ENCODE peak calls at places on chromosomes 4 and X, in ten cellular contexts. I is PC-3, T is fibroblast of lung, V is lower lobe of right lung, L is IMR-90, W is tibial artery, Y is endodermal cell, C is gastrocnemius medialis, U is pancreas, K is tibial nerve. M is an unnamed sample.

GRCh38 chrX:73943572-73943899 is 360.4 kb upstream of the ZCCHC13 start:
- DNase-seq in W (no peak), Y (no peak), V (no peak), U (no peak), L (no peak), K (no peak), I (no peak), C (no peak), T (no peak), M (no peak)

GRCh38 chrX:104742345-104742744 is 176.3 kb downstream of the IL1RAPL2 start:
- DNase-seq in C (no peak), Y (no peak), T (peak), V (no peak), K (no peak), I (peak), U (no peak), L (no peak), W (no peak), M (no peak)

GRCh38 chr4:120922390-120923200 is at the start of gene PRDM5:
- DNase-seq in K (peak), U (peak), Y (peak), W (peak), C (no peak), I (peak), T (peak), V (peak), L (peak), M (no peak)

GRCh38 chr4:84792366-84793301 is 173.9 kb downstream of the WDFY3 start:
- DNase-seq in T (no peak), Y (no peak), L (peak), I (no peak), V (no peak), K (no peak), U (no peak), C (no peak), W (no peak), M (no peak)

GRCh38 chr4:153788419-153789276 is at the start of gene SFRP2:
- DNase-seq in L (no peak), U (peak), V (peak), C (no peak), T (no peak), I (no peak), K (peak), W (peak), Y (peak), M (no peak)

GRCh38 chrX:39688576-39689373 is 409.0 kb downstream of the BCOR start:
- DNase-seq in W (peak), T (peak), L (peak), C (no peak), Y (peak), I (peak), U (peak), V (peak), K (peak), M (peak)

GRCh38 chr4:100146756-100147155 is 43.5 kb downstream of the DDIT4L start:
- DNase-seq in T (no peak), W (no peak), I (no peak), Y (no peak), K (no peak), C (no peak), L (peak), V (no peak), U (no peak), M (no peak)

GRCh38 chr4:3672465-3672831 is 93.7 kb upstream of the ADRA2C start:
- DNase-seq in C (no peak), L (no peak), W (no peak), U (no peak), I (no peak), Y (no peak), V (peak), T (no peak), K (no peak), M (no peak)

GRCh38 chrX:134628663-134629062 is 29.6 kb downstream of the PLAC1 start:
- DNase-seq in Y (no peak), L (no peak), U (no peak), V (no peak), I (no peak), K (no peak), T (no peak), W (no peak), C (no peak), M (no peak)

GRCh38 chrX:147838465-147839131 is 73.1 kb upstream of the FMR1 start:
- DNase-seq in Y (no peak), I (no peak), K (no peak), L (no peak), U (no peak), W (no peak), C (no peak), T (no peak), V (no peak), M (no peak)

GRCh38 chr4:91298156-91298700 is 1005.5 kb upstream of the GRID2 start:
- DNase-seq in V (no peak), K (no peak), Y (no peak), U (no peak), C (no peak), L (no peak), T (no peak), I (no peak), W (no peak), M (no peak)

GRCh38 chr4:138946306-138946705 is 69.3 kb upstream of the NOCT start:
- DNase-seq in V (no peak), L (no peak), Y (no peak), U (no peak), I (no peak), K (no peak), W (no peak), C (no peak), T (no peak), M (no peak)

GRCh38 chr4:63105839-63106238 is 1303.4 kb downstream of the TECRL start:
- DNase-seq in I (no peak), V (no peak), K (no peak), C (no peak), L (no peak), W (no peak), Y (peak), T (no peak), U (no peak), M (no peak)

GRCh38 chr4:123488916-123489315 is 92.3 kb downstream of the SPRY1 start:
- DNase-seq in T (peak), W (no peak), L (peak), K (no peak), I (peak), C (no peak), Y (no peak), V (no peak), U (no peak), M (no peak)

GRCh38 chr4:23881674-23882337 is 8.0 kb downstream of the PPARGC1A start:
- DNase-seq in U (no peak), Y (no peak), T (no peak), W (no peak), V (no peak), C (no peak), I (no peak), K (no peak), L (no peak), M (no peak)

GRCh38 chr4:128228021-128228571 is 59.5 kb downstream of the PGRMC2 start:
- DNase-seq in U (no peak), T (peak), L (no peak), W (no peak), I (peak), V (no peak), C (no peak), Y (no peak), K (no peak), M (no peak)

GRCh38 chrX:136950206-136950605 is 69.7 kb upstream of the RBMX start:
- DNase-seq in T (no peak), K (no peak), L (no peak), V (no peak), W (no peak), Y (no peak), C (no peak), U (no peak), I (no peak), M (no peak)

GRCh38 chr4:84800256-84800655 is 166.2 kb downstream of the WDFY3 start:
- DNase-seq in K (no peak), C (no peak), V (no peak), U (no peak), I (peak), L (peak), T (peak), W (no peak), Y (no peak), M (no peak)

GRCh38 chrX:44770111-44770510 is 73.7 kb upstream of the DUSP21 start:
- DNase-seq in Y (no peak), T (no peak), U (no peak), L (no peak), W (no peak), K (no peak), I (no peak), V (no peak), C (no peak), M (no peak)

GRCh38 chr4:140633154-140633553 is 64.4 kb upstream of the UCP1 start:
- DNase-seq in T (no peak), W (no peak), L (no peak), U (no peak), V (no peak), C (no peak), I (no peak), K (no peak), Y (no peak), M (no peak)

GRCh38 chr4:159983080-159983479 is 880.2 kb downstream of the RAPGEF2 start:
- DNase-seq in W (no peak), T (peak), U (no peak), I (no peak), K (no peak), L (no peak), V (no peak), C (no peak), Y (no peak), M (no peak)

GRCh38 chrX:119497185-119497584 is 28.9 kb downstream of the SLC25A5 start:
- DNase-seq in W (no peak), C (no peak), V (no peak), I (no peak), L (no peak), Y (no peak), T (no peak), U (no peak), K (no peak), M (no peak)

GRCh38 chrX:130094712-130095111 is 15.6 kb downstream of the ELF4 start:
- DNase-seq in U (no peak), T (no peak), L (no peak), W (no peak), V (no peak), C (no peak), Y (no peak), I (no peak), K (no peak), M (no peak)

GRCh38 chr4:77084019-77084604 is 8.3 kb upstream of the CCNI start:
- DNase-seq in V (no peak), C (no peak), L (no peak), Y (no peak), K (no peak), I (no peak), U (no peak), W (no peak), T (no peak), M (no peak)

GRCh38 chr4:107688421-107688820 is 31.6 kb downstream of the PAPSS1 start:
- DNase-seq in L (no peak), Y (no peak), K (no peak), U (no peak), V (no peak), I (no peak), T (no peak), W (no peak), C (no peak), M (no peak)

GRCh38 chrX:123626962-123627361 is 105.9 kb downstream of the THOC2 start:
- DNase-seq in U (no peak), Y (no peak), I (peak), T (peak), W (no peak), L (peak), V (no peak), K (no peak), C (no peak), M (no peak)

GRCh38 chr4:122099896-122100295 is 52.2 kb upstream of the BLTP1 start:
- DNase-seq in W (no peak), T (peak), I (peak), L (peak), V (no peak), U (no peak), C (no peak), Y (no peak), K (no peak), M (no peak)

GRCh38 chr4:143352052-143352451 is 15.4 kb downstream of the GAB1 start:
- DNase-seq in C (no peak), W (no peak), K (no peak), Y (no peak), U (no peak), L (no peak), I (peak), V (no peak), T (peak), M (no peak)

GRCh38 chr4:107854326-107855030 is 29.7 kb downstream of the SGMS2 start:
- DNase-seq in I (peak), L (peak), T (peak), K (no peak), V (no peak), Y (no peak), W (no peak), U (no peak), C (no peak), M (no peak)

GRCh38 chrX:154735695-154736393 is 15.0 kb downstream of the GAB3 start:
- DNase-seq in V (peak), Y (no peak), W (peak), T (peak), K (no peak), I (peak), C (no peak), U (no peak), L (peak), M (no peak)

GRCh38 chr4:151484396-151485102 is 75.6 kb downstream of the FHIP1A start:
- DNase-seq in L (peak), I (peak), U (no peak), C (no peak), W (no peak), T (peak), V (no peak), K (no peak), Y (peak), M (no peak)

GRCh38 chr4:4631150-4631549 is 89.3 kb upstream of the STX18 start:
- DNase-seq in L (no peak), C (no peak), Y (no peak), T (no peak), U (no peak), I (no peak), V (no peak), K (no peak), W (no peak), M (no peak)

GRCh38 chrX:132810488-132810887 is 147.9 kb downstream of the HS6ST2 start:
- DNase-seq in L (no peak), T (no peak), V (no peak), U (no peak), K (no peak), W (no peak), C (no peak), Y (no peak), I (no peak), M (no peak)

GRCh38 chrX:153925387-153925738 is 701 bp downstream of the ARHGAP4 start:
- DNase-seq in L (no peak), C (no peak), K (no peak), I (no peak), V (no peak), U (no peak), Y (no peak), W (no peak), T (no peak), M (no peak)

GRCh38 chr4:146317783-146318182 is 103.4 kb downstream of the REELD1 start:
- DNase-seq in W (no peak), Y (no peak), T (no peak), V (no peak), I (no peak), K (no peak), C (no peak), U (no peak), L (no peak), M (no peak)

GRCh38 chr4:128315756-128316520 is 28.3 kb upstream of the PGRMC2 start:
- DNase-seq in C (no peak), U (no peak), K (no peak), L (no peak), V (no peak), T (no peak), W (no peak), I (no peak), Y (no peak), M (no peak)

DNA sequence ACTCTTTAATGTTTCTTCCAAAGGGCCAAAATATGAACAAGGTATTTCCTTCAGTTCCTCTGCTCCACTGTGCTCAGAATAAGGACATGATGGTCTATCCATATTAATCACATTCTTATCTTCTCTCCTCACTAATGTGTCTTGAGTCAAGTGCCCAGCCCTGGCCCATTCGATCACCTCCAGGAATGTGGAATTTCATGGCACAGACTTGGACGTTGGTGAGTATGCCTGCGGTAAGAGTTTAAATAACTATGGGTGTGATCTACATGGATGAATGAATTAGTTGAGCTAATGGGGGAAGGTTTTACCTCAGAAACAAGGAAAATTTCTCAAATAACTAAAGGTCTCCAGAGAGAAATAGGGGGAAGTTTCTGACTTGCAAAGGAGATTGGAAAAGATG is 174.0 kb downstream of the NPFFR2 start:
- DNase-seq in K (no peak), Y (no peak), I (peak), U (no peak), T (peak), V (no peak), L (no peak), C (no peak), W (no peak), M (no peak)
- H3K27ac ChIP-seq in K (no peak), Y (no peak), I (no peak), U (no peak), T (no peak), V (no peak), L (no peak), C (no peak), W (no peak), M (no peak)

GRCh38 chrX:10926906-10927305 is 184.2 kb upstream of the HCCS start:
- DNase-seq in K (no peak), I (no peak), W (no peak), T (peak), Y (no peak), V (no peak), U (no peak), L (peak), C (no peak), M (no peak)

GRCh38 chrX:10922841-10923240 is 188.3 kb upstream of the HCCS start:
- DNase-seq in W (no peak), V (no peak), Y (no peak), U (no peak), K (no peak), C (no peak), I (no peak), T (no peak), L (no peak), M (no peak)

GRCh38 chrX:10926404-10926803 is 184.7 kb upstream of the HCCS start:
- DNase-seq in C (no peak), I (no peak), V (no peak), U (no peak), Y (no peak), W (no peak), K (no peak), L (no peak), T (no peak), M (no peak)

GRCh38 chrX:10922158-10922557 is 189.0 kb upstream of the HCCS start:
- DNase-seq in C (no peak), Y (no peak), K (no peak), V (no peak), L (peak), I (peak), T (peak), W (no peak), U (no peak), M (no peak)
- H3K27ac ChIP-seq in C (no peak), Y (no peak), K (no peak), V (no peak), L (no peak), I (no peak), T (no peak), W (no peak), U (no peak), M (no peak)

DNA sequence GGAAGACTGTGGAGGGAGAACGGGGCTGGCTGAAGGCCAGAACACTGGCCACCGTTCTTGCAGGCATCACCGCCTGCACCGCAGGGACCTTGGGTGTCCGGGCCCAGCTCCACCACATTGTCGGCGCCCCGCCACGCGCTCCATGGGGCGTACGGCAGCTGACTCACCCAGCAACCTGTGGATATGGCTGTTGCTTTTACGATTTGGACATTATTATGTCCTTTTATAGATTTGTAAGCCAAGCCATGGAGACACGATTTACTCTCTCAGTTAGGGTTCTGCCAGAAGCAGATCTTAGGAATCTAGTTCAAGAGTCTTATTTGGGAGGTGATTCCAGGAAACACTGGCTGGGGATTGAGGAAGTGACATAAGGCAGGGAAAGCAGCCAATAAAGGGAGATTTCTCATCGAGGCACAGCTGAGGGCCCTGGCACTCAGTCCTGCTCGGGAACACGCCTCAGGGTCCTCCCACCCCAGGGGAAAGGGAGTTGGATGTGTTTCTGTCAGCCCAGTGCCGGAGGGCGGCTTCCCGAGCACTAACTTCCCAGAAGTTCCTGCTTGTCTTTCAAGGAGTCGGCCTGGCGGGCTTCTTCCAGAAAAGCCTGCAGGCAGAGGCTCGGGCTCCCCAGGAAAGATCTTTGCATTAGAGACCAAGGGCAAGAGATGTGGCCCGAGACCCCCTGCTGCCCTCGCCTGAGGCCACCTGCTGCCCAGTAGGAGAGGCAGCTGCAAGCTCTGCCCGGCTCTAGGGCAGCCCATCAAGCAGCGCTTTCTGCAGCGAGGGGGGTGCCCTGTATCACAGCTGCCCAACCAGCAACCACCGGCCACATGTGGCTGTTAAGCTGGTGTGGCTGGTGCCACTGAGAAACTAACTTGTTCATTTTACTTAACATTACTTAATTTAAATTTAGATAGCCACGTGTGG is 52.9 kb downstream of the CRMP1 start:
- DNase-seq in V (no peak), I (no peak), L (no peak), K (no peak), Y (no peak), W (no peak), U (no peak), C (no peak), T (no peak), M (no peak)
- H3K27ac ChIP-seq in V (peak), I (no peak), L (no peak), K (no peak), Y (no peak), W (no peak), U (no peak), C (no peak), T (no peak), M (no peak)

GRCh38 chrX:150324919-150325318 is 38.2 kb upstream of the MAMLD1 start:
- DNase-seq in K (no peak), L (peak), U (no peak), W (no peak), I (no peak), T (no peak), V (no peak), C (no peak), Y (no peak), M (no peak)
- H3K27ac ChIP-seq in K (no peak), L (peak), U (no peak), W (no peak), I (no peak), T (no peak), V (no peak), C (no peak), Y (no peak), M (no peak)

GRCh38 chrX:16579517-16579916 is 70.4 kb upstream of the S100G start:
- DNase-seq in Y (no peak), L (no peak), V (no peak), C (no peak), T (no peak), K (no peak), U (no peak), I (no peak), W (no peak), M (no peak)
- H3K27ac ChIP-seq in Y (no peak), L (no peak), V (no peak), C (no peak), T (no peak), K (no peak), U (no peak), I (peak), W (no peak), M (no peak)

DNA sequence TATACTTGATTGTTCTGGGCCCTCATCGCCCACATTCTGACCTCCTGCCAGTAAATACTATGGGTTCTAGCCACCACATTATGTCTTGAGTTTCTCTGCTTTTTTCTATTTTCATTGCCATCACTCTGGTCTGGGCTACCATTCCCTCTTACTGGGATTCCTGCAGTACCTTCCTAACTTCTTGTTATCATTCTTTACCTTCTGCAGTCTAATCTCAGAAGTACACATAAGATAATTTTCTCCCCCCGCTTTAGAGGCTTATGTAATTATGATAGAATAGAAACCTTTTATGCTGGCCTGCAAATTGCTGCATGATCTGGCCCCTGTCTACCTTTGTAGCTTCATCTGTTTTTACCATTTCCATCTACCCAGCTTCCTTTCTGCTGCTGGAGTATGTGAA is 19.2 kb downstream of the STIM2 start:
- DNase-seq in C (no peak), Y (no peak), W (no peak), V (no peak), I (no peak), L (no peak), T (peak), K (no peak), U (no peak), M (no peak)
- H3K27ac ChIP-seq in C (no peak), Y (no peak), W (no peak), V (no peak), I (no peak), L (no peak), T (no peak), K (no peak), U (no peak), M (no peak)

M was measured in substantia nigra.